ENCODE peak calls at places on chromosomes 13 and 19, in eight cellular contexts. G is activated CD8-positive, alpha-beta memory T cell treated with anti-CD3 and anti-CD28 coated beads for 1 hour; X is NCI-H2107; R is Caki2; V is naive thymus-derived CD8-positive, alpha-beta T cell; W is amniotic epithelial cell; U is NCI-H82; N is HEK293T. J is an unnamed sample.

GRCh38 chr19:54572696-54573311 is 786 bp upstream of the LILRA2 start:
- DNase-seq in G (no peak), R (no peak), V (no peak), W (no peak), N (no peak), U (no peak), X (no peak), J (no peak)

GRCh38 chr13:91362908-91363307 is 15.4 kb downstream of the MIR17HG start:
- DNase-seq in X (no peak), R (no peak), W (no peak), G (no peak), U (peak; percentile 42), N (no peak), V (no peak), J (no peak)

GRCh38 chr19:38718747-38719543 is 25.3 kb downstream of the CAPN12 start:
- DNase-seq in V (no peak), X (no peak), U (peak; percentile 39), W (peak; percentile 63), N (no peak), R (peak; percentile 59), G (no peak), J (peak; percentile 79)

GRCh38 chr19:35436477-35437141 is 11.4 kb upstream of the FFAR2 start:
- DNase-seq in R (peak; percentile 33), N (no peak), W (peak; percentile 19), V (no peak), G (no peak), U (no peak), X (no peak), J (no peak)

GRCh38 chr13:113633485-113633873 is 24.5 kb downstream of the ATP4B start:
- DNase-seq in G (no peak), W (no peak), R (no peak), N (no peak), X (no peak), V (no peak), U (no peak), J (no peak)

GRCh38 chr13:59963827-59964226 is 199.9 kb downstream of the DIAPH3 start:
- DNase-seq in X (no peak), V (no peak), N (no peak), R (no peak), G (no peak), U (no peak), W (no peak), J (no peak)

GRCh38 chr19:49718511-49718910 is 27.6 kb downstream of the CPT1C start:
- DNase-seq in W (peak; percentile 25), V (no peak), X (no peak), U (no peak), G (no peak), N (no peak), R (peak; percentile 37), J (no peak)

GRCh38 chr13:28574617-28575142 is 79.8 kb upstream of the FLT1 start:
- DNase-seq in U (no peak), G (no peak), R (peak; percentile 59), V (no peak), X (no peak), W (peak; percentile 96), N (no peak), J (no peak)